ENCODE peak calls at places on chromosomes 11 and 22, in seven cellular contexts. D is right lobe of liver, N is lower lobe of right lung, E is cardiac fibroblast, J is esophagus squamous epithelium, V is GM23338, O is MM.1S. X is an unnamed sample.

GRCh38 chr11:31870609-31871309 is 59.6 kb upstream of the PAX6 start:
- DNase-seq in J (no peak), O (peak), N (peak), D (peak), E (peak), V (peak), X (peak)

GRCh38 chr11:61138940-61139339 is 22.3 kb downstream of the VPS37C start:
- DNase-seq in D (peak), J (no peak), V (no peak), O (no peak), N (no peak), E (peak), X (no peak)

GRCh38 chr11:15843309-15843857 is 513.0 kb downstream of the SOX6 start:
- DNase-seq in V (peak), J (no peak), E (no peak), N (no peak), D (no peak), O (no peak), X (no peak)

GRCh38 chr11:61347916-61348461 is 13.7 kb downstream of the CYB561A3 start:
- DNase-seq in N (no peak), J (no peak), D (peak), E (peak), V (peak), O (no peak), X (no peak)

GRCh38 chr11:96204721-96205459 is 138.1 kb downstream of the MAML2 start:
- DNase-seq in N (no peak), E (no peak), D (no peak), V (no peak), J (no peak), O (peak), X (no peak)

GRCh38 chr22:19559956-19560355 is 35.7 kb upstream of the CLDN5 start:
- DNase-seq in V (no peak), E (no peak), D (no peak), O (no peak), N (no peak), J (no peak), X (peak)

GRCh38 chr11:28713850-28714249 is 605.7 kb downstream of the METTL15 start:
- DNase-seq in D (no peak), V (no peak), J (no peak), N (no peak), E (no peak), O (no peak), X (no peak)

GRCh38 chr22:47765757-47766156 is 1003.3 kb downstream of the TBC1D22A start:
- DNase-seq in V (no peak), E (no peak), D (no peak), O (no peak), N (no peak), J (no peak), X (no peak)

GRCh38 chr11:88454881-88455280 is 117.3 kb upstream of the CTSC start:
- DNase-seq in O (peak), J (no peak), D (no peak), N (no peak), V (no peak), E (peak), X (no peak)

GRCh38 chr11:71554996-71555395 is 6.8 kb downstream of the KRTAP5-9 start:
- DNase-seq in V (no peak), N (no peak), J (no peak), O (no peak), E (no peak), D (no peak), X (no peak)

DNA sequence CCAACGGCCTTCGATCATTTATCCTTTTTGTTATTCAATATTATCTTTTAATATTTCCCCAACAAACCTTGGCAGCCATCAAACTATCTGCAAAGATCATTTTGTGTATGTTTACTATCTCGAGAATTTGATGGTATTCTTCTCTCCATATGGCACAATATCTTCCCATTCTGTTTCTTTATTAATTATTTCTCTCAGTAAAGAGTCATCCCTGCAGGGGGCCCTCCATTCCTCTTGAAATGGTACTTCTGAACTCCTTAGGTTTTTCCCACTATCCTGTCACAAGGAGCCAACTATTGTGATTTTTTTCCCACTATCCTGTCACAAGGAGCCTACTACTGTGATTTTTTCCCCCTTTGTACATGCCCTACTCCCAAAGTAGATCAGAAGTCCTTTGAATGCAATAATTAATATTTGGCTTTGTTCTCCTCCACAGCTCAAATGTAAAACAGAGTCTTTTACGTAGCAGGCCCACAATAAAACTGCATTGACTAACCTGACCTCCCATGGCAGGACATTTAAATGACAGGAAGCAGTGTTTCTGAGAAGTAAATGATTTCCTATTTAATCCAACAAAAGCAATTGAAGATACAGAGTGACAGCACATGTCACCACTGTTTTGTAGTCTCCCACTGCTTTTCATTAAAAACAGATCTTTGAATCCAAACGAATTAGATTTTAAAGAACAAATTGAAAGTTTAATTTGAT is 43.3 kb downstream of the PDGFD start:
- DNase-seq in V (no peak), O (no peak), D (no peak), E (no peak), N (no peak), J (no peak), X (no peak)
- TF ChIP-seq CTCF in V (no peak), O (no peak), D (no peak), E (no peak), N (no peak), J (no peak), X (no peak)

DNA sequence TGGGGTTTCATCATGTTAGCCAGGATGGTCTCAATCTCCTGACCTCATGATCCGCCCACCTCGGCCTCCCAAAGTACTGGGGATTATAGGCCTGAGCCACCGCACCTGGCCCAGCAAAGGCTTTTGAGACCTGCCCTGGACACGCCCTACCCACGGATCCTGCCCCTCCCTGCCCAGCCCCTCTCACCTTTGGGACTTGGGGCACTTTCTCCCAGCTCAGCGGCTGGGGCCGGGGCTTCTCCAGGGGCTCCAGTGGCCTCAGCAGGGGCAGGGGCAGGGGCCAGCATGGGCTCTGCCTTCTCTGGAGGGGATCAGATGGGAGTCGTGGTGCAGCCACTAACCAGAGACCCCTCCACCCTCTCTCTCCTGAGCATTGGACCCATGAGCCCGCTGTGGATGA is 2.2 kb downstream of the MYBPC3 start:
- DNase-seq in J (no peak), E (no peak), V (no peak), O (no peak), D (no peak), N (no peak), X (no peak)
- H3K4me3 ChIP-seq in J (no peak), E (no peak), V (no peak), O (no peak), D (no peak), N (no peak), X (no peak)

DNA sequence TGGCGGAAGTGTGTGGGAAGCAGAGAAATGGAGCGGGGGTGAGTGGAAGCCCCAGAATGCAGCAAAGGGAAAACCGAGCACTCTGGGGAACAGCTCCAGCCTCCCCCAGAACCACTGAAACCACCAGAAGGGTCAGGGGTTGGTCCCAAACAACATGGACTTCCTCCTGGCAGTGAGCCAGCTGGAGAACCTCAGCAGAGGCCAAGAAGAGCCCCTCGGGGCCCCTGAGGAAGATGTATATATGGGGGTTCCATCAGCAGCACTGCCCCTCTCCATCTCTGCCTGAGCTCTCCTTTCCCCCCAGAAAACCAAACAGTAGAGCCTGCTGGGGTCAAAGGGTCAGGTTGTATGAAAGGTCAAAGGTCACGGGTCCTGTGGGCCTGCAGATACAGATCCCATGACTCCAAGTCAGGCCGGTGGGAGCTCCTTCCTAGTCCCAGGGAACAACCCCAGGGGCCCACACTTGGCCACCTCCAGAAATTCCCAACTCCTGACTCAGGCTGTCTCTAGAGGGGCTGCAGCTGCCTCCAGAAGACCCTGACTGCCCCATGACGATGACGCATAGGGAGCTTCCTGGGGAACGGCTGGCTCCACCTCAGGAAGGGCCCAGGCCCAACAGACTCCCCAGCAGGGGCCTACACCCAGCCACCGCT is 48.5 kb upstream of the TIMP3 start:
- DNase-seq in J (no peak), V (no peak), O (no peak), D (no peak), E (peak), N (no peak), X (peak)
- TF ChIP-seq CTCF in J (no peak), V (no peak), O (no peak), D (no peak), E (no peak), N (no peak), X (no peak)

GRCh38 chr11:112785717-112786116 is 175.5 kb upstream of the NCAM1 start:
- DNase-seq in O (no peak), N (no peak), D (no peak), E (peak), J (no peak), V (no peak), X (peak)

GRCh38 chr11:112784323-112785073 is 176.7 kb upstream of the NCAM1 start:
- DNase-seq in D (no peak), O (no peak), N (no peak), V (peak), J (no peak), E (peak), X (peak)

GRCh38 chr11:112786196-112786595 is 175.0 kb upstream of the NCAM1 start:
- DNase-seq in V (no peak), J (no peak), E (no peak), O (no peak), N (no peak), D (no peak), X (peak)

GRCh38 chr11:112785104-112785503 is 176.1 kb upstream of the NCAM1 start:
- DNase-seq in E (peak), D (no peak), V (no peak), N (no peak), J (no peak), O (no peak), X (peak)

GRCh38 chr11:112783945-112784322 is 177.3 kb upstream of the NCAM1 start:
- DNase-seq in N (no peak), J (no peak), E (no peak), V (no peak), D (no peak), O (no peak), X (no peak)
- H3K4me3 ChIP-seq in N (no peak), J (no peak), E (no peak), V (no peak), D (no peak), O (no peak), X (no peak)

GRCh38 chr11:104259121-104259610 is 95.2 kb upstream of the PDGFD start:
- DNase-seq in O (no peak), D (no peak), J (no peak), V (no peak), E (no peak), N (no peak), X (no peak)

GRCh38 chr11:104256525-104256924 is 92.6 kb upstream of the PDGFD start:
- DNase-seq in J (no peak), E (peak), O (no peak), N (no peak), V (peak), D (no peak), X (no peak)

GRCh38 chr11:104254347-104254746 is 90.4 kb upstream of the PDGFD start:
- DNase-seq in N (no peak), J (no peak), V (peak), O (peak), E (peak), D (no peak), X (no peak)
- TF ChIP-seq CTCF in N (peak), J (no peak), V (peak), O (peak), E (peak), D (no peak), X (no peak)

GRCh38 chr11:394034-394857 is at the start of gene PKP3:
- DNase-seq in N (peak), E (peak), D (no peak), J (no peak), O (no peak), V (peak), X (peak)
- H3K4me3 ChIP-seq in N (peak), E (peak), D (no peak), J (peak), O (no peak), V (peak), X (peak)

GRCh38 chr11:86274503-86274902 is 27.5 kb upstream of the HIKESHI start:
- DNase-seq in D (no peak), J (no peak), E (no peak), O (no peak), N (no peak), V (peak), X (no peak)
- TF ChIP-seq CTCF in D (no peak), J (no peak), E (peak), O (peak), N (no peak), V (peak), X (no peak)

GRCh38 chr11:2825886-2826678 is 59.5 kb downstream of the CDKN1C start:
- DNase-seq in J (no peak), D (peak), V (no peak), E (peak), O (no peak), N (peak), X (peak)
- H3K4me3 ChIP-seq in J (peak), D (no peak), V (no peak), E (peak), O (no peak), N (peak), X (no peak)

GRCh38 chr11:69203901-69204245 is 48.1 kb downstream of the SMIM38 start:
- DNase-seq in O (no peak), J (no peak), D (no peak), E (no peak), V (no peak), N (no peak), X (no peak)

GRCh38 chr11:69201048-69201365 is 45.3 kb downstream of the SMIM38 start:
- DNase-seq in D (no peak), J (no peak), O (no peak), N (no peak), E (no peak), V (no peak), X (peak)

GRCh38 chr11:69200331-69201047 is 44.8 kb downstream of the SMIM38 start:
- DNase-seq in O (no peak), E (no peak), D (no peak), N (no peak), J (no peak), V (peak), X (no peak)

GRCh38 chr11:69202511-69203221 is 46.9 kb downstream of the SMIM38 start:
- DNase-seq in D (no peak), N (no peak), J (no peak), E (no peak), O (no peak), V (no peak), X (peak)

DNA sequence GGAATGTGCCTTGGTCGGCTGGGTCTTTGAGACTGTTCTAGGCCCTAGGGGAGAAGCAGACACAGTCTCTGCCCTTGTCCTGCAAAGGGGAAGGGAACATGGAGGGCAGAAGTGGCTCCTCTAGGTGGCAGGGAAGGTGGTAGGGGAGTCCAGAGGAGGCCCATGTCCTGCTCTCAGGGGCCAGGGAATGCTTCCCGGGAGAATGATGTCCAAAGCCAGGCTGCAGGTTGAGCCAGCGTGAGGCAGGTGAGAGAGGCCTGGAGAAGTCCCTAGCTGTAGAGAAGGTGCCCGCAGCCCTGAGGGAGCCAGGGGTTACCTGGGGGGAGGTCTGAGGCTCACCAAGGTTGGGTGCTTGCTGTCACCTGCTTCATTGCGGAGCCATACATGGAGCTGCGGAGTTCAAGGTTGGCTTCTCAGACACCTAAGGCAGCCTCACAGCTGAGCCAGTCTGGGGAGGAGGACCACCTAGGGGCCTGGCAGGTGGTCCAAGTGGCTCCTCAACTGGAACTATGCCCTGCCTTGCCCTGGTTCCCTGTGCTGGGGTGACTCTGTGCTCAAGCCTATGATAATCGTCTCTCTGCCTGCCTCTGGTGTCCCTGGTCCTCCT is 46.1 kb downstream of the SMIM38 start:
- DNase-seq in N (no peak), E (no peak), V (no peak), O (no peak), D (no peak), J (no peak), X (peak)
- TF ChIP-seq CTCF in N (no peak), E (no peak), V (no peak), O (no peak), D (no peak), J (no peak), X (no peak)

X was measured in lower leg skin.